ENCODE peak calls at places on chromosomes 13 and 19, in seven cellular contexts. D, H, I, X, N, O and W are unnamed samples.

GRCh38 chr13:114196629-114197028 is 17.6 kb downstream of the CFAP97D2 start:
- DNase-seq in D (no peak), H (no peak), I (no peak), X (no peak), N (no peak), O (no peak), W (no peak)

GRCh38 chr19:41330476-41330875 is 20.5 kb downstream of the CCDC97 start:
- DNase-seq in D (no peak), H (no peak), I (no peak), X (no peak), N (no peak), O (no peak), W (no peak)

GRCh38 chr19:42281175-42282035 is 12.4 kb downstream of the CIC start:
- DNase-seq in D (no peak), H (peak; percentile 88), I (peak; percentile 84), X (peak; percentile 34), N (peak; percentile 55), O (peak; percentile 27), W (peak; percentile 83)

GRCh38 chr19:4662020-4662695 is 8.0 kb downstream of the MYDGF start:
- DNase-seq in D (no peak), H (no peak), I (no peak), X (no peak), N (no peak), O (no peak), W (no peak)

GRCh38 chr13:91557328-91557727 is 158.9 kb downstream of the GPC5 start:
- DNase-seq in D (no peak), H (no peak), I (no peak), X (no peak), N (no peak), O (no peak), W (no peak)

GRCh38 chr19:58581227-58582141 is 8.3 kb upstream of the MZF1 start:
- DNase-seq in D (peak; percentile 49), H (peak; percentile 92), I (peak; percentile 78), X (peak; percentile 92), N (peak; percentile 96), O (peak; percentile 92), W (peak; percentile 78)

GRCh38 chr13:37383066-37383465 is 215.5 kb downstream of the POSTN start:
- DNase-seq in D (no peak), H (no peak), I (no peak), X (no peak), N (no peak), O (no peak), W (no peak)

GRCh38 chr19:48558018-48558684 is 6.2 kb downstream of the SULT2B1 start:
- DNase-seq in D (no peak), H (no peak), I (peak; percentile 37), X (no peak), N (no peak), O (peak; percentile 70), W (no peak)

GRCh38 chr13:93227906-93228801 is 1.5 kb downstream of the GPC6 start:
- DNase-seq in D (no peak), H (peak; percentile 86), I (no peak), X (peak; percentile 67), N (no peak), O (peak; percentile 89), W (no peak)

GRCh38 chr13:113806526-113806925 is 47.5 kb downstream of the TMEM255B start:
- DNase-seq in D (no peak), H (no peak), I (no peak), X (no peak), N (no peak), O (no peak), W (no peak)

DNA sequence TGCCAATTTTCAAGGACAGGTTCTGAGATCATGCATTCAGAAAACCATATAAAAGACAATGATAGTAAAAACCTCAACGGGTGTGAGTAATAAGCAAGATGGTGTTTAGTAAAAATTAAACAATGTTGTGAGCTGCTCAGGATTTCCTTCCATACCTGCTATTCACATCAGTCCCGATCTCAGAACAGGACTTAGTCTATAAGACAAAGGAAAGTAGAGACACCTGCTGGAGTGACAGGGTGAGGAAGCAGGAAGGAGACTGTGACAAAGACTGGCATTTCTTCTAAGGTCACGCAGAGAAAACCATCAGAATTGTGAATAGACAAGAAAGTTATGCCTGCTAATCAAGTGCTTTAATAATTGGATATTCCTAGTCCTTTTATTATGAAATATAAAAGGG is 648.0 kb downstream of the DACH1 start:
- DNase-seq in D (no peak), H (no peak), I (no peak), X (no peak), N (no peak), O (no peak), W (no peak)
- TF ChIP-seq CTCF in D (no peak), H (no peak), I (no peak), X (no peak), N (no peak), O (no peak), W (no peak)

DNA sequence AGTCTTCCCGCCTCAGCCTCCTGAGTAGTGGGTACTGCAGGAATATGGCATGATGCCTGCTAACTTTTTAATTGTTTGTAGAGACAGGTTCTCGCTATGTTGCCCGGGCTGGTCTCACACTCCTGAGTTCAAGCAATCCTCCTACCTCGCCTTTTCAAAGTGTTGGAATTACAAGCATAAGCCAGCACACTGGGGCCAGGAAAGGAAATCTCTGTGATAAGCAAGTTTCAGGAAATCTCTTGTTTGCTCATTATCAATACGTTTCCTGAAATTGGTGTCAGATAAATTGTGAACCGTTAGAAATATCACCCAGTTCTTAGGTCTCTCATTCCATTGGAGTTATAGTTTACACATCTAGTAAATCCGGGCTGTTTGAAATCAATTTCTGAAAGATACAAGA is 14.2 kb downstream of the WBP4 start:
- DNase-seq in D (no peak), H (no peak), I (no peak), X (no peak), N (no peak), O (no peak), W (no peak)
- TF ChIP-seq CTCF in D (no peak), H (no peak), I (no peak), X (no peak), N (no peak), O (no peak), W (no peak)

GRCh38 chr13:42706286-42706685 is 75.1 kb upstream of the FAM216B start:
- DNase-seq in D (no peak), H (no peak), I (no peak), X (no peak), N (no peak), O (no peak), W (no peak)
- TF ChIP-seq CTCF in D (no peak), H (no peak), I (no peak), X (no peak), N (no peak), O (no peak), W (no peak)

GRCh38 chr13:43159007-43159406 is 135.6 kb downstream of the DNAJC15 start:
- DNase-seq in D (no peak), H (no peak), I (no peak), X (no peak), N (no peak), O (peak; percentile 45), W (no peak)
- TF ChIP-seq CTCF in D (no peak), H (no peak), I (no peak), X (no peak), N (no peak), O (peak; percentile 23), W (no peak)